ENCODE peak calls at places on chromosomes 13 and 19, in four cellular contexts. M, A, F and E are unnamed samples.

GRCh38 chr13:111347438-111347837 is 27.0 kb downstream of the TEX29 start:
- DNase-seq in M (no peak), F (no peak), A (no peak), E (no peak)

GRCh38 chr19:39937792-39938191 is 3.4 kb upstream of the FCGBP start:
- DNase-seq in A (no peak), M (no peak), F (no peak), E (no peak)

GRCh38 chr19:17441241-17442135 is 7.0 kb downstream of the TMEM221 start:
- DNase-seq in A (no peak), M (peak), F (peak), E (peak)

GRCh38 chr13:37811441-37811840 is 58.1 kb downstream of the TRPC4 start:
- DNase-seq in M (no peak), F (no peak), A (no peak), E (no peak)

GRCh38 chr13:59477011-59477410 is 686.7 kb downstream of the DIAPH3 start:
- DNase-seq in M (peak), F (peak), A (peak), E (no peak)

GRCh38 chr13:38008636-38009035 is 139.1 kb upstream of the TRPC4 start:
- DNase-seq in F (no peak), A (no peak), M (no peak), E (no peak)

GRCh38 chr19:43463381-43464088 is 1.9 kb downstream of the LYPD3 start:
- DNase-seq in A (peak), M (peak), F (peak), E (peak)

GRCh38 chr13:46321494-46322225 is 65.4 kb downstream of the RUBCNL start:
- DNase-seq in A (peak), F (peak), M (peak), E (peak)

GRCh38 chr13:104014803-104015645 is 948.8 kb upstream of the SLC10A2 start:
- DNase-seq in M (no peak), F (no peak), A (no peak), E (no peak)

GRCh38 chr19:30170495-30171137 is 201.6 kb upstream of the ZNF536 start:
- DNase-seq in A (no peak), M (no peak), F (no peak), E (no peak)

GRCh38 chr13:98252931-98253470 is 75.9 kb upstream of the RNF113B start:
- DNase-seq in F (peak), A (peak), M (no peak), E (no peak)

GRCh38 chr19:50607874-50608785 is 31.6 kb downstream of the SYT3 start:
- DNase-seq in M (peak), A (peak), F (peak), E (peak)

GRCh38 chr19:17889609-17890214 is 18.0 kb downstream of the SLC5A5 start:
- DNase-seq in M (peak), A (no peak), F (peak), E (no peak)

GRCh38 chr19:49689133-49690072 is at the start of gene ADM5:
- DNase-seq in F (no peak), M (no peak), A (no peak), E (peak)

GRCh38 chr13:42110410-42111155 is 62.1 kb downstream of the DGKH start:
- DNase-seq in A (peak), M (peak), F (peak), E (peak)

GRCh38 chr13:42925626-42926025 is 66.4 kb downstream of the EPSTI1 start:
- DNase-seq in F (no peak), A (no peak), M (no peak), E (no peak)

GRCh38 chr19:4713384-4713951 is 10.2 kb downstream of the DPP9 start:
- DNase-seq in A (peak), M (no peak), F (no peak), E (peak)

GRCh38 chr13:68439821-68440220 is 1209.7 kb upstream of the PCDH9 start:
- DNase-seq in M (no peak), F (no peak), A (no peak), E (no peak)

GRCh38 chr13:110593430-110594130 is 21.8 kb upstream of the NAXD start:
- DNase-seq in F (peak), A (peak), M (peak), E (peak)

GRCh38 chr13:20366056-20366455 is 133.9 kb upstream of the GJB6 start:
- DNase-seq in A (no peak), F (no peak), M (no peak), E (no peak)

GRCh38 chr13:58852076-58852475 is 1220.5 kb downstream of the PCDH17 start:
- DNase-seq in M (no peak), F (no peak), A (no peak), E (no peak)

GRCh38 chr19:39317476-39317875 is 3.2 kb downstream of the LRFN1 start:
- DNase-seq in F (no peak), A (no peak), M (no peak), E (no peak)

GRCh38 chr19:5220866-5221265 is 119.7 kb downstream of the PTPRS start:
- DNase-seq in F (no peak), M (no peak), A (no peak), E (no peak)

GRCh38 chr19:17703823-17704463 is 15.3 kb upstream of the MAP1S start:
- DNase-seq in F (peak), A (peak), M (peak), E (peak)

GRCh38 chr19:14700711-14701110 is 10.9 kb downstream of the ZNF333 start:
- DNase-seq in F (no peak), M (no peak), A (no peak), E (no peak)

GRCh38 chr19:14689598-14690503 is at the start of gene ZNF333:
- DNase-seq in M (peak), F (peak), A (peak), E (peak)

GRCh38 chr19:14699641-14700040 is 9.8 kb downstream of the ZNF333 start:
- DNase-seq in M (no peak), F (no peak), A (no peak), E (no peak)

GRCh38 chr19:14695471-14695870 is 5.6 kb downstream of the ZNF333 start:
- DNase-seq in M (no peak), F (no peak), A (no peak), E (no peak)

DNA sequence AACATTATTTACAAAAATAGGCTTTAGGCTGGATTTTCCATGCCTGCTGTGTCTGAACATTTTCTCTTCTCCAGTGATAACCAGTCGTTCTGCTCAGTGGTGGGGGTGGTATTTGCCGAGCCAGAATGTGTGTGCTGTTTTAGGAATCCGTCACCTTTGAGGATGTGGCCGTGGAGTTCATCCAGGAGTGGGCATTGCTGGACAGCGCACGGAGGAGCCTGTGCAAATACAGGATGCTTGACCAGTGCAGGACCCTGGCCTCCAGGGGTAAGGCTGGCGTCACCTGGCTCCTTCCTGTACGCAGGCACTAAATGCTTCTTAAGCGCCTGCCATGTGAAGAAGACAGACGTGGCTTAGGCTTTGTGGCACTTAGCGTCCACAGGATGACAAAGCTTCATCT is 5.0 kb downstream of the ZNF333 start:
- DNase-seq in A (no peak), M (no peak), F (no peak), E (no peak)
- TF ChIP-seq ELF1 in A (no peak), M (no peak), F (no peak), E (no peak)

GRCh38 chr13:70098669-70099068 is 9.0 kb upstream of the ATXN8OS start:
- DNase-seq in A (peak), M (no peak), F (no peak), E (peak)
- TF ChIP-seq YY1 in A (no peak), M (no peak), F (no peak), E (no peak)

GRCh38 chr13:28408235-28408848 is 86.6 kb downstream of the FLT1 start:
- DNase-seq in F (no peak), A (no peak), M (peak), E (no peak)
- TF ChIP-seq JUND in F (no peak), A (no peak), M (peak), E (no peak)

GRCh38 chr19:19651076-19651475 is 7.6 kb upstream of the GMIP start:
- DNase-seq in M (no peak), A (no peak), F (no peak), E (no peak)

GRCh38 chr19:19652482-19653295 is 9.2 kb upstream of the GMIP start:
- DNase-seq in F (no peak), A (no peak), M (no peak), E (peak)

GRCh38 chr19:19649580-19649995 is 6.1 kb upstream of the GMIP start:
- DNase-seq in F (no peak), A (no peak), M (no peak), E (no peak)

GRCh38 chr19:19649159-19649558 is 5.7 kb upstream of the GMIP start:
- DNase-seq in F (no peak), A (no peak), M (no peak), E (no peak)

DNA sequence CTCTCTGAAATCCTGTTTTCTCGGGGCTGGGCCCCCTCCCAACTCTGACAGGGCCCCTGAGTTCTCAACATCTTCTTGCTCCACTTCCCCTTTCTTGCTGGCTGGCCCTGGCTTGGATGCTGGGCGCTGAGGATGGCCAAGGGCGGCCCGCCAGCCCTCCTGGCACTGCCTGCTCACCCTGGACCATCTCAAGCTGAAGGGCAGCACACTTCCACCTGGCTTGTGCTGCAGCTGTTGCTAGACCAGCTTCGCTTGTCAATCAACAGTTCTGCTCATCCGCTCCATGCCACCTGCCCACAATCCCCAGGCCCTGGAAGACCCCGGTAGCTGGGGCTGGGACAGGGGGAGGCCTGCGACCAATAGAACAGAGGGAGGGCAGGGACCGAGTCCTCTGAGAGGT is 6.9 kb upstream of the GMIP start:
- DNase-seq in A (no peak), F (no peak), M (no peak), E (no peak)
- TF ChIP-seq ELF1 in A (no peak), F (no peak), M (no peak), E (no peak)

GRCh38 chr13:79680485-79680884 is 199.5 kb downstream of the NDFIP2 start:
- DNase-seq in F (no peak), A (no peak), M (no peak), E (peak)

GRCh38 chr13:79679334-79679733 is 198.4 kb downstream of the NDFIP2 start:
- DNase-seq in M (peak), A (peak), F (peak), E (peak)

GRCh38 chr13:79678100-79678499 is 197.1 kb downstream of the NDFIP2 start:
- DNase-seq in A (no peak), F (peak), M (no peak), E (no peak)

GRCh38 chr13:79682164-79682563 is 201.2 kb downstream of the NDFIP2 start:
- DNase-seq in M (no peak), F (no peak), A (no peak), E (no peak)

GRCh38 chr13:79681069-79681468 is 200.1 kb downstream of the NDFIP2 start:
- DNase-seq in M (no peak), F (no peak), A (no peak), E (no peak)
- TF ChIP-seq YY1 in M (no peak), F (no peak), A (no peak), E (no peak)

GRCh38 chr13:39036212-39036611 is 1.7 kb downstream of the PROSER1 start:
- DNase-seq in M (no peak), A (no peak), F (peak), E (no peak)
- TF ChIP-seq JUND in M (no peak), A (no peak), F (no peak), E (no peak)

GRCh38 chr13:48506092-48506701 is 26.7 kb downstream of the RCBTB2 start:
- DNase-seq in F (no peak), A (no peak), M (no peak), E (no peak)

GRCh38 chr13:48505597-48506091 is 27.2 kb downstream of the RCBTB2 start:
- DNase-seq in M (no peak), A (no peak), F (no peak), E (no peak)

GRCh38 chr13:48507024-48507423 is 25.9 kb downstream of the RCBTB2 start:
- DNase-seq in A (no peak), F (no peak), M (no peak), E (no peak)

GRCh38 chr13:48502601-48503319 is 30.1 kb downstream of the RCBTB2 start:
- DNase-seq in F (no peak), A (no peak), M (no peak), E (no peak)

GRCh38 chr13:48504606-48505369 is 28.1 kb downstream of the RCBTB2 start:
- DNase-seq in A (no peak), M (no peak), F (no peak), E (no peak)
- TF ChIP-seq ELF1 in A (no peak), M (no peak), F (no peak), E (no peak)